ENCODE peak calls at places on chromosomes 3 and 15, in nine cellular contexts. G, O, B, V, Y, D, F, E and S are unnamed samples.

GRCh38 chr15:59158701-59159034 is 48.0 kb upstream of the LDHAL6B start:
- DNase-seq in G (no peak), O (no peak), B (no peak), V (no peak), Y (no peak), D (no peak), F (no peak), E (no peak), S (no peak)

GRCh38 chr3:70249509-70250160 is 62.8 kb downstream of the MDFIC2 start:
- DNase-seq in G (no peak), O (no peak), B (no peak), V (no peak), Y (no peak), D (no peak), F (no peak), E (peak; percentile 30), S (no peak)

GRCh38 chr15:101019351-101019750 is 100.2 kb downstream of the LRRK1 start:
- DNase-seq in G (no peak), O (peak; percentile 43), B (no peak), V (no peak), Y (no peak), D (no peak), F (no peak), E (no peak), S (no peak)

GRCh38 chr3:168951368-168951767 is 712.1 kb downstream of the MECOM start:
- DNase-seq in G (no peak), O (no peak), B (no peak), V (no peak), Y (no peak), D (no peak), F (no peak), E (no peak), S (no peak)

GRCh38 chr3:175716451-175716850 is 857.3 kb downstream of the NAALADL2 start:
- DNase-seq in G (no peak), O (no peak), B (no peak), V (no peak), Y (no peak), D (no peak), F (no peak), E (no peak), S (no peak)

GRCh38 chr15:38817427-38818155 is 253.0 kb upstream of the RASGRP1 start:
- DNase-seq in G (no peak), O (peak; percentile 88), B (peak; percentile 8), V (peak; percentile 91), Y (peak; percentile 79), D (peak; percentile 40), F (peak; percentile 74), E (peak; percentile 50), S (peak; percentile 92)

GRCh38 chr3:142489572-142490323 is 41.9 kb upstream of the XRN1 start:
- DNase-seq in G (no peak), O (no peak), B (peak; percentile 1), V (no peak), Y (no peak), D (no peak), F (no peak), E (peak; percentile 8), S (no peak)

GRCh38 chr3:179037361-179037760 is 34.2 kb downstream of the ZMAT3 start:
- DNase-seq in G (no peak), O (peak; percentile 87), B (no peak), V (no peak), Y (peak; percentile 51), D (peak; percentile 20), F (no peak), E (peak; percentile 78), S (no peak)

GRCh38 chr3:149593416-149594160 is 64.2 kb downstream of the WWTR1 start:
- DNase-seq in G (no peak), O (no peak), B (no peak), V (no peak), Y (no peak), D (no peak), F (no peak), E (no peak), S (no peak)

GRCh38 chr3:187327827-187328226 is 36.3 kb upstream of the MASP1 start:
- DNase-seq in G (no peak), O (no peak), B (no peak), V (no peak), Y (no peak), D (no peak), F (no peak), E (no peak), S (no peak)

GRCh38 chr3:125045965-125046364 is 9.8 kb downstream of the HEG1 start:
- DNase-seq in G (no peak), O (no peak), B (no peak), V (no peak), Y (no peak), D (no peak), F (no peak), E (peak; percentile 84), S (no peak)

GRCh38 chr3:129560931-129561594 is 18.1 kb downstream of the H1-8 start:
- DNase-seq in G (no peak), O (peak; percentile 83), B (peak; percentile 36), V (peak; percentile 85), Y (no peak), D (peak; percentile 78), F (no peak), E (peak; percentile 79), S (peak; percentile 33)

GRCh38 chr3:4976109-4976508 is 3.1 kb upstream of the BHLHE40 start:
- DNase-seq in G (no peak), O (peak; percentile 86), B (no peak), V (peak; percentile 81), Y (no peak), D (peak; percentile 35), F (no peak), E (peak; percentile 81), S (no peak)

GRCh38 chr3:110272525-110272924 is 799.1 kb upstream of the NECTIN3 start:
- DNase-seq in G (no peak), O (no peak), B (no peak), V (no peak), Y (no peak), D (no peak), F (no peak), E (no peak), S (no peak)

GRCh38 chr3:29922990-29923746 is 642.3 kb downstream of the RBMS3 start:
- DNase-seq in G (no peak), O (no peak), B (peak; percentile 91), V (peak; percentile 4), Y (no peak), D (no peak), F (no peak), E (peak; percentile 97), S (no peak)

GRCh38 chr3:89504432-89504831 is 397.0 kb downstream of the EPHA3 start:
- DNase-seq in G (no peak), O (peak; percentile 59), B (no peak), V (no peak), Y (no peak), D (no peak), F (no peak), E (no peak), S (no peak)

GRCh38 chr3:64316971-64317370 is 91.7 kb upstream of the PRICKLE2 start:
- DNase-seq in G (no peak), O (no peak), B (no peak), V (no peak), Y (no peak), D (no peak), F (no peak), E (peak; percentile 41), S (no peak)

GRCh38 chr15:78763111-78763795 is 48.0 kb downstream of the ADAMTS7 start:
- DNase-seq in G (no peak), O (peak; percentile 63), B (no peak), V (no peak), Y (no peak), D (no peak), F (no peak), E (no peak), S (peak; percentile 3)

GRCh38 chr3:148955544-148956346 is 35.6 kb upstream of the GYG1 start:
- DNase-seq in G (peak; percentile 62), O (no peak), B (peak; percentile 87), V (peak; percentile 41), Y (no peak), D (peak; percentile 21), F (no peak), E (peak; percentile 93), S (peak; percentile 36)

GRCh38 chr3:195522254-195523023 is 20.7 kb downstream of the PPP1R2 start:
- DNase-seq in G (peak; percentile 42), O (no peak), B (no peak), V (no peak), Y (no peak), D (no peak), F (peak; percentile 57), E (peak; percentile 55), S (peak; percentile 17)